ENCODE peak calls at places on chromosomes 16 and 17, in ten cellular contexts. A is fibroblast of lung; R is NCI-H1092 treated with DMSO at 0.1 percent for 48 hours; K is left ventricle myocardium superior; Y is Caki2; U is dermis blood vessel endothelial cell; X is HS-27A; L is GM13977; P is activated T-helper 9 cell treated with anti-CD3 and anti-CD28 coated beads, Interleukin-2, amount 50 U/mL, for 16 hours; D is NCI-H1436 treated with DMSO at 0.1 percent for 48 hours. C is an unnamed sample.

GRCh38 chr17:80287806-80288579 is 27.3 kb downstream of the RNF213 start:
- DNase-seq in A (no peak), R (no peak), K (peak), Y (no peak), U (no peak), X (no peak), L (peak), P (no peak), D (no peak), C (no peak)

GRCh38 chr17:57926723-57927047 is 28.5 kb downstream of the CUEDC1 start:
- DNase-seq in A (no peak), R (no peak), K (no peak), Y (no peak), U (peak), X (no peak), L (no peak), P (no peak), D (no peak), C (no peak)

GRCh38 chr17:35709874-35710273 is 21.6 kb upstream of the RASL10B start:
- DNase-seq in A (no peak), R (no peak), K (no peak), Y (no peak), U (no peak), X (no peak), L (no peak), P (no peak), D (peak), C (no peak)

GRCh38 chr17:2238432-2239169 is 65.0 kb downstream of the SMG6 start:
- DNase-seq in A (no peak), R (no peak), K (peak), Y (no peak), U (no peak), X (no peak), L (peak), P (no peak), D (no peak), C (no peak)

GRCh38 chr17:48062273-48062672 is 14.1 kb downstream of the NFE2L1 start:
- DNase-seq in A (no peak), R (no peak), K (no peak), Y (no peak), U (no peak), X (no peak), L (no peak), P (no peak), D (no peak), C (no peak)

GRCh38 chr17:50893183-50893993 is 27.2 kb upstream of the TOB1 start:
- DNase-seq in A (peak), R (no peak), K (no peak), Y (peak), U (no peak), X (no peak), L (no peak), P (no peak), D (no peak), C (no peak)

GRCh38 chr16:82639666-82640336 is 13.0 kb downstream of the CDH13 start:
- DNase-seq in A (peak), R (peak), K (peak), Y (peak), U (peak), X (peak), L (no peak), P (peak), D (no peak), C (no peak)

GRCh38 chr17:63345598-63345997 is 100.5 kb downstream of the CYB561 start:
- DNase-seq in A (no peak), R (no peak), K (no peak), Y (no peak), U (no peak), X (no peak), L (no peak), P (no peak), D (no peak), C (no peak)

GRCh38 chr17:76264425-76264754 is 758 bp upstream of the UBALD2 start:
- DNase-seq in A (no peak), R (peak), K (no peak), Y (no peak), U (no peak), X (no peak), L (no peak), P (no peak), D (no peak), C (no peak)

GRCh38 chr17:17806611-17807010 is 30.2 kb downstream of the SREBF1 start:
- DNase-seq in A (no peak), R (no peak), K (no peak), Y (no peak), U (no peak), X (no peak), L (no peak), P (no peak), D (no peak), C (no peak)

GRCh38 chr16:11090947-11091785 is 146.8 kb downstream of the CLEC16A start:
- DNase-seq in A (no peak), R (no peak), K (no peak), Y (no peak), U (no peak), X (no peak), L (no peak), P (no peak), D (no peak), C (no peak)

GRCh38 chr16:83992624-83993023 is 24.6 kb downstream of the NECAB2 start:
- DNase-seq in A (peak), R (peak), K (peak), Y (no peak), U (no peak), X (no peak), L (no peak), P (no peak), D (no peak), C (no peak)

GRCh38 chr17:63647065-63647725 is 25.0 kb downstream of the MAP3K3 start:
- DNase-seq in A (peak), R (no peak), K (no peak), Y (no peak), U (no peak), X (no peak), L (no peak), P (no peak), D (no peak), C (no peak)

GRCh38 chr16:24975428-24975889 is 39.7 kb downstream of the ARHGAP17 start:
- DNase-seq in A (no peak), R (no peak), K (no peak), Y (no peak), U (no peak), X (no peak), L (peak), P (no peak), D (no peak), C (no peak)

GRCh38 chr17:48722201-48722907 is at the start of gene PRAC1:
- DNase-seq in A (no peak), R (no peak), K (no peak), Y (no peak), U (no peak), X (no peak), L (no peak), P (no peak), D (no peak), C (no peak)

GRCh38 chr16:85479972-85480726 is 133.0 kb upstream of the GSE1 start:
- DNase-seq in A (no peak), R (peak), K (no peak), Y (no peak), U (no peak), X (no peak), L (peak), P (no peak), D (peak), C (no peak)

GRCh38 chr17:72702998-72703397 is 389.5 kb downstream of the SLC39A11 start:
- DNase-seq in A (peak), R (no peak), K (no peak), Y (no peak), U (no peak), X (no peak), L (no peak), P (no peak), D (no peak), C (no peak)

GRCh38 chr16:85995591-85996461 is 96.9 kb downstream of the IRF8 start:
- DNase-seq in A (no peak), R (no peak), K (no peak), Y (no peak), U (no peak), X (no peak), L (no peak), P (no peak), D (no peak), C (no peak)

C was measured in NCI-H2081 treated with DMSO at 0.1 percent for 48 hours.